ENCODE peak calls at places on chromosomes 3 and 15, in seven cellular contexts. One of them, this sample, is unnamed.

GRCh38 chr15:70853855-70854668 is at the start of gene LARP6:
- DNase-seq in dorsolateral prefrontal cortex: peak
- DNase-seq in A172: no peak
- DNase-seq in aorta: peak
- DNase-seq in posterior vena cava: no peak
- DNase-seq in AG09309: no peak
- DNase-seq in posterior cingulate gyrus: peak
- DNase-seq in this sample: peak

GRCh38 chr3:190581041-190581501 is 67.2 kb downstream of the IL1RAP start:
- DNase-seq in dorsolateral prefrontal cortex: no peak
- DNase-seq in A172: peak
- DNase-seq in aorta: no peak
- DNase-seq in posterior vena cava: no peak
- DNase-seq in AG09309: no peak
- DNase-seq in posterior cingulate gyrus: no peak
- DNase-seq in this sample: no peak

GRCh38 chr3:63864008-63864871 is 573 bp downstream of the ATXN7 start:
- DNase-seq in dorsolateral prefrontal cortex: no peak
- DNase-seq in A172: peak
- DNase-seq in aorta: peak
- DNase-seq in posterior vena cava: peak
- DNase-seq in AG09309: no peak
- DNase-seq in posterior cingulate gyrus: no peak
- DNase-seq in this sample: peak

GRCh38 chr15:58582150-58582549 is 150.4 kb downstream of the LIPC start:
- DNase-seq in dorsolateral prefrontal cortex: no peak
- DNase-seq in A172: no peak
- DNase-seq in aorta: no peak
- DNase-seq in posterior vena cava: no peak
- DNase-seq in AG09309: no peak
- DNase-seq in posterior cingulate gyrus: no peak
- DNase-seq in this sample: no peak

GRCh38 chr3:50237754-50238548 is 1.9 kb downstream of the GNAI2 start:
- DNase-seq in dorsolateral prefrontal cortex: peak
- DNase-seq in A172: peak
- DNase-seq in aorta: peak
- DNase-seq in posterior vena cava: peak
- DNase-seq in AG09309: peak
- DNase-seq in posterior cingulate gyrus: peak
- DNase-seq in this sample: peak

GRCh38 chr3:55893045-55893664 is 406.0 kb upstream of the WNT5A start:
- DNase-seq in dorsolateral prefrontal cortex: no peak
- DNase-seq in A172: peak
- DNase-seq in aorta: no peak
- DNase-seq in posterior vena cava: no peak
- DNase-seq in AG09309: no peak
- DNase-seq in posterior cingulate gyrus: no peak
- DNase-seq in this sample: no peak

GRCh38 chr3:190064112-190064511 is 56.6 kb downstream of the P3H2 start:
- DNase-seq in dorsolateral prefrontal cortex: no peak
- DNase-seq in A172: peak
- DNase-seq in aorta: peak
- DNase-seq in posterior vena cava: no peak
- DNase-seq in AG09309: peak
- DNase-seq in posterior cingulate gyrus: no peak
- DNase-seq in this sample: no peak

GRCh38 chr15:64857421-64857820 is 15.7 kb downstream of the PLEKHO2 start:
- DNase-seq in dorsolateral prefrontal cortex: no peak
- DNase-seq in A172: peak
- DNase-seq in aorta: peak
- DNase-seq in posterior vena cava: no peak
- DNase-seq in AG09309: no peak
- DNase-seq in posterior cingulate gyrus: no peak
- DNase-seq in this sample: no peak

GRCh38 chr3:164406281-164406680 is 672.0 kb downstream of the SI start:
- DNase-seq in dorsolateral prefrontal cortex: no peak
- DNase-seq in A172: no peak
- DNase-seq in aorta: no peak
- DNase-seq in posterior vena cava: no peak
- DNase-seq in AG09309: no peak
- DNase-seq in posterior cingulate gyrus: no peak
- DNase-seq in this sample: no peak

GRCh38 chr3:128336337-128337156 is 130.1 kb downstream of the DNAJB8 start:
- DNase-seq in dorsolateral prefrontal cortex: no peak
- DNase-seq in A172: no peak
- DNase-seq in aorta: no peak
- DNase-seq in posterior vena cava: peak
- DNase-seq in AG09309: no peak
- DNase-seq in posterior cingulate gyrus: no peak
- DNase-seq in this sample: no peak

GRCh38 chr3:192986399-192986798 is 68.7 kb upstream of the MB21D2 start:
- DNase-seq in dorsolateral prefrontal cortex: no peak
- DNase-seq in A172: no peak
- DNase-seq in aorta: no peak
- DNase-seq in posterior vena cava: no peak
- DNase-seq in AG09309: no peak
- DNase-seq in posterior cingulate gyrus: no peak
- DNase-seq in this sample: no peak

GRCh38 chr3:46321461-46322104 is 32.3 kb upstream of the CCR2 start:
- DNase-seq in dorsolateral prefrontal cortex: no peak
- DNase-seq in A172: no peak
- DNase-seq in aorta: no peak
- DNase-seq in posterior vena cava: no peak
- DNase-seq in AG09309: no peak
- DNase-seq in posterior cingulate gyrus: no peak
- DNase-seq in this sample: no peak

GRCh38 chr3:146750196-146750595 is 145.1 kb upstream of the PLSCR5 start:
- DNase-seq in dorsolateral prefrontal cortex: no peak
- DNase-seq in A172: peak
- DNase-seq in aorta: no peak
- DNase-seq in posterior vena cava: no peak
- DNase-seq in AG09309: no peak
- DNase-seq in posterior cingulate gyrus: no peak
- DNase-seq in this sample: no peak

GRCh38 chr3:143276592-143276991 is 157.0 kb downstream of the CHST2 start:
- DNase-seq in dorsolateral prefrontal cortex: no peak
- DNase-seq in A172: no peak
- DNase-seq in aorta: no peak
- DNase-seq in posterior vena cava: no peak
- DNase-seq in AG09309: no peak
- DNase-seq in posterior cingulate gyrus: no peak
- DNase-seq in this sample: no peak

GRCh38 chr3:180073561-180073960 is 36.8 kb upstream of the PEX5L start:
- DNase-seq in dorsolateral prefrontal cortex: no peak
- DNase-seq in A172: no peak
- DNase-seq in aorta: no peak
- DNase-seq in posterior vena cava: no peak
- DNase-seq in AG09309: no peak
- DNase-seq in posterior cingulate gyrus: no peak
- DNase-seq in this sample: no peak

GRCh38 chr3:122577409-122578028 is at the start of gene PARP15:
- DNase-seq in dorsolateral prefrontal cortex: no peak
- DNase-seq in A172: no peak
- DNase-seq in aorta: peak
- DNase-seq in posterior vena cava: peak
- DNase-seq in AG09309: no peak
- DNase-seq in posterior cingulate gyrus: no peak
- DNase-seq in this sample: peak

GRCh38 chr3:187942658-187943241 is 197.5 kb upstream of the BCL6 start:
- DNase-seq in dorsolateral prefrontal cortex: no peak
- DNase-seq in A172: no peak
- DNase-seq in aorta: no peak
- DNase-seq in posterior vena cava: no peak
- DNase-seq in AG09309: no peak
- DNase-seq in posterior cingulate gyrus: no peak
- DNase-seq in this sample: no peak

GRCh38 chr15:57012557-57012956 is 94.1 kb downstream of the TCF12 start:
- DNase-seq in dorsolateral prefrontal cortex: no peak
- DNase-seq in A172: no peak
- DNase-seq in aorta: no peak
- DNase-seq in posterior vena cava: no peak
- DNase-seq in AG09309: no peak
- DNase-seq in posterior cingulate gyrus: no peak
- DNase-seq in this sample: no peak

GRCh38 chr3:71102111-71103039 is 481.2 kb downstream of the FOXP1 start:
- DNase-seq in dorsolateral prefrontal cortex: no peak
- DNase-seq in A172: peak
- DNase-seq in aorta: no peak
- DNase-seq in posterior vena cava: no peak
- DNase-seq in AG09309: peak
- DNase-seq in posterior cingulate gyrus: no peak
- DNase-seq in this sample: no peak

GRCh38 chr3:13072239-13073041 is 789 bp downstream of the IQSEC1 start:
- DNase-seq in dorsolateral prefrontal cortex: peak
- DNase-seq in A172: peak
- DNase-seq in aorta: peak
- DNase-seq in posterior vena cava: no peak
- DNase-seq in AG09309: no peak
- DNase-seq in posterior cingulate gyrus: peak
- DNase-seq in this sample: peak

GRCh38 chr15:47795864-47796263 is 78.6 kb downstream of the SEMA6D start:
- DNase-seq in dorsolateral prefrontal cortex: no peak
- DNase-seq in A172: no peak
- DNase-seq in aorta: no peak
- DNase-seq in posterior vena cava: no peak
- DNase-seq in AG09309: no peak
- DNase-seq in posterior cingulate gyrus: no peak
- DNase-seq in this sample: no peak

GRCh38 chr3:9125278-9125951 is 124.0 kb downstream of the SRGAP3 start:
- DNase-seq in dorsolateral prefrontal cortex: no peak
- DNase-seq in A172: no peak
- DNase-seq in aorta: no peak
- DNase-seq in posterior vena cava: no peak
- DNase-seq in AG09309: no peak
- DNase-seq in posterior cingulate gyrus: no peak
- DNase-seq in this sample: no peak

GRCh38 chr15:59299919-59300617 is 72.6 kb downstream of the MYO1E start:
- DNase-seq in dorsolateral prefrontal cortex: no peak
- DNase-seq in A172: peak
- DNase-seq in aorta: peak
- DNase-seq in posterior vena cava: peak
- DNase-seq in AG09309: peak
- DNase-seq in posterior cingulate gyrus: no peak
- DNase-seq in this sample: peak